ENCODE peak calls at places on chromosomes 5 and 9, in four cellular contexts. Y is AG04449, A is gastrocnemius medialis, X is left ventricle myocardium inferior. I is an unnamed sample.

GRCh38 chr5:122703214-122703613 is 71.7 kb upstream of the SNX2 start:
- DNase-seq in Y (no peak), A (no peak), X (no peak), I (no peak)

GRCh38 chr5:67989457-67989856 is 226.1 kb upstream of the PIK3R1 start:
- DNase-seq in Y (no peak), A (peak; percentile 47), X (no peak), I (no peak)

GRCh38 chr5:64161420-64161819 is 4.2 kb upstream of the RNF180 start:
- DNase-seq in Y (no peak), A (no peak), X (no peak), I (no peak)

GRCh38 chr9:92763721-92764380 is 782 bp downstream of the BICD2 start:
- DNase-seq in Y (no peak), A (no peak), X (peak; percentile 42), I (no peak)

GRCh38 chr9:99253772-99254431 is 31.8 kb downstream of the SEC61B start:
- DNase-seq in Y (no peak), A (peak; percentile 60), X (no peak), I (no peak)

GRCh38 chr5:75042511-75042910 is 9.8 kb downstream of the GCNT4 start:
- DNase-seq in Y (no peak), A (no peak), X (no peak), I (no peak)

GRCh38 chr5:168360521-168361285 is 69.3 kb downstream of the WWC1 start:
- DNase-seq in Y (no peak), A (no peak), X (no peak), I (no peak)

GRCh38 chr5:9198399-9198798 is 347.5 kb downstream of the SEMA5A start:
- DNase-seq in Y (no peak), A (no peak), X (no peak), I (no peak)

GRCh38 chr9:108786756-108787663 is 68.8 kb downstream of the ACTL7B start:
- DNase-seq in Y (peak; percentile 14), A (no peak), X (no peak), I (no peak)

GRCh38 chr9:135701067-135701967 is 668 bp upstream of the KCNT1 start:
- DNase-seq in Y (no peak), A (no peak), X (no peak), I (no peak)

GRCh38 chr5:14190194-14191164 is 47.3 kb downstream of the TRIO start:
- DNase-seq in Y (peak; percentile 97), A (peak; percentile 64), X (no peak), I (peak; percentile 89)

GRCh38 chr5:14187157-14187556 is 44.0 kb downstream of the TRIO start:
- DNase-seq in Y (no peak), A (no peak), X (no peak), I (no peak)

GRCh38 chr5:14187660-14188059 is 44.5 kb downstream of the TRIO start:
- DNase-seq in Y (no peak), A (no peak), X (no peak), I (no peak)

GRCh38 chr5:14189680-14190079 is 46.5 kb downstream of the TRIO start:
- DNase-seq in Y (no peak), A (no peak), X (no peak), I (no peak)

DNA sequence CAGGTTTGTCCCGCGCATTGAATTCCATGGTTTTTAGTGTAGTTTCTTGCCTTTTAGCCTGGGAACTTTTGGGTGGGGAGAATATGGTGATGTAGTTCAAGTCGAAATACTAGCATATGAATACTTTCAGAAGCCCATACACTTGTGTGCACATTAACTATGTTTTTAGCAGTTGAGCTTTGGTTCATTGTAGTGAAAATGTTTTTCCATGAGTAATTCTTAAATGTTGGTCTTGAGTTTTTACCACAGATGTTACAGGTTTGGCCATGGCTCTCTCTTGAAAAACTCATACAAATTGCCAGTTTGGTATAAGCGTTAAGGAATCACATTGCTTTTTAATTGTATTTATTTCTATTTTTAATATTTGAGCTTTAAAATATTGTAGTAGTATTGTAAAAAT is 45.6 kb downstream of the TRIO start:
- DNase-seq in Y (no peak), A (no peak), X (no peak), I (no peak)
- H3K4me3 ChIP-seq in Y (no peak overlapping the region), A (no peak overlapping the region), X (no peak overlapping the region), I (no peak overlapping the region)

GRCh38 chr5:174523311-174524159 is 200.8 kb upstream of the MSX2 start:
- DNase-seq in Y (no peak), A (no peak), X (no peak), I (no peak)
- TF ChIP-seq CTCF in Y (no peak), A (no peak), X (no peak), I (peak; percentile 26)

GRCh38 chr5:59757442-59757841 is 136.1 kb downstream of the PDE4D start:
- DNase-seq in Y (no peak), A (no peak), X (no peak), I (no peak)

GRCh38 chr5:59758566-59758965 is 135.0 kb downstream of the PDE4D start:
- DNase-seq in Y (no peak), A (no peak), X (no peak), I (no peak)

GRCh38 chr5:59763545-59763944 is 130.0 kb downstream of the PDE4D start:
- DNase-seq in Y (no peak), A (no peak), X (no peak), I (no peak)

GRCh38 chr5:59759600-59760357 is 133.7 kb downstream of the PDE4D start:
- DNase-seq in Y (no peak), A (no peak), X (no peak), I (no peak)

DNA sequence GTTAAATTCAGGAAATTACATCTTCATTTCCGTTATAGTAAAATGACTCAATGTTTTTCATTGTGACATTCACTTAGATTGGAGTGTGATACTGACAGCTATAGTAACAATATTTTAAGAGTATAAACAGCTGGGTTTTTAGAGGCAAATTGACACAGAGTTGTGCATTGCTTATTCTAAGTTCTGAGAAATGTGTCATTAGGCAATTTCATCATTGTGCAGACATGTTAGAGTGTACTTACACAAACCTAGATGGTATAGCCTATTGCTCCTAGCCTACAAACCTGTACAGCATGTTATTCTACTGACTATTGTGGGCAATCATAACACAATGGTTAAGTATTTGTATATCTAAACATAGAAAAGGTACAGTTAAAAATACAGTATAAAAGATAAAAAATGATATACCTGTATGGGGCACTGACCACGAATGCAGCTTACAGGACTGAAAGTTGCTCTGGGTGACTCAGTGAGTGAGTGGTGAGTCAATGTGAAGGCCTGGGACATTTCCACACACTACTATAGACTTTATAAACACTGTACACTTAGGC is 132.7 kb downstream of the PDE4D start:
- DNase-seq in Y (no peak), A (no peak), X (no peak), I (no peak)
- H3K4me3 ChIP-seq in Y (no peak overlapping the region), A (no peak overlapping the region), X (no peak overlapping the region), I (no peak overlapping the region)

GRCh38 chr5:61303348-61303747 is 28.7 kb upstream of the ZSWIM6 start:
- DNase-seq in Y (no peak), A (no peak), X (no peak), I (no peak)

GRCh38 chr5:61299254-61299653 is 32.8 kb upstream of the ZSWIM6 start:
- DNase-seq in Y (no peak), A (no peak), X (no peak), I (no peak)

GRCh38 chr5:61298580-61298979 is 33.5 kb upstream of the ZSWIM6 start:
- DNase-seq in Y (no peak), A (no peak), X (no peak), I (no peak)

GRCh38 chr5:61301820-61302563 is 30.1 kb upstream of the ZSWIM6 start:
- DNase-seq in Y (peak; percentile 98), A (peak; percentile 82), X (peak; percentile 35), I (peak; percentile 96)

DNA sequence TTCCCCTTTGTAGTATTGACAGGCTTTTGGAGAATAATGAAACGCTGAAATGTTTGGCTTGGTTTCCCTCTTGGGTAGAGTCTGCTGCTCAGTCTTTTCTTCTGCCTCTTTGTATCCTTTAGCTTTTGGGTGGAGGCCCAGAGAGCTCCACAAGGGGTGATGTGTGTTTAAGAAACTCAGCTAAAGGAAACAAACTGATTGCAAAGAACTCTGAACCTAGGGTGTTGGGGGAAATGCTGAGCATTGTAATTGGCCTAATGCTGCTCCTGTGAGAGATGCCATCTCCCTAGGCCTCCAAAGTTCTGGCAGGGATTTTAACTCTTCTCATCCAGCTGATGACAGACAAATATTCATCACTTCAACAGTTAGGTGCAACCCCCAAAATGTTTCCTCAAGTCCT is 30.7 kb upstream of the ZSWIM6 start:
- DNase-seq in Y (peak; percentile 47), A (no peak), X (no peak), I (peak; percentile 39)
- TF ChIP-seq CTCF in Y (no peak), A (no peak), X (no peak), I (no peak)

DNA sequence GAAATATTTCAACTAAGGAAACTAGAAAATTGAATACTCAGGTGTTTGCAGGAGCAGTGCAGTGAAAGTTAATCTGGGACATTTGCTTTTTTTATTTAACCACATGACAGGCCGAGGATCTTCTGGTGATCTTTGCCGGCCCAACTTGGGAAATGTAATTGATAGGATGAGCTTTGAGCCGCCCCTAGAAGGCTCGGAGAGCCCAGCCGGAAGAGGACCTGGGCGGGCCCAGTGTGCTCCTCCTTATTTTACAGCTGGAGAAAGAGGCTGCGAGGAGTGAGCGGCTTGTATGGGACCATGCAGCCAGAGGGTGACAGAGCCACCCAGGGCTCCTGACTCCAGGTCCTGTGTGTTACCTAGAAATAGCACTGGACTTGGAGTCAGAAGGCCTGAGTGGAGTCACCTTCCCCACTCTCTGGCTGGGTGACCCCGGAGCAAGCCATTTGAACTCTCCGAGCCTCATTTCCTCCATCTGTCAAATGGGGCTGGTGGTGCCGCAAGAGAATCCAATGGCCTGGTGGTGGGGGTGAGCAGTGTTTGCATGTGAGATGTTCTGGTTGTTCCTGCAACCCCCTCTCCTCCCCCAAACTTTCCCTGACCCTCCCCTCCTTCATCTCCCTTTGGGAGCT is 2.5 kb downstream of the PPARGC1B start:
- DNase-seq in Y (no peak), A (peak; percentile 93), X (peak; percentile 58), I (no peak)
- H3K4me3 ChIP-seq in Y (no peak overlapping the region), A (peak overlapping the region; percentile 97), X (peak overlapping the region; percentile 92), I (peak overlapping the region; percentile 86)

DNA sequence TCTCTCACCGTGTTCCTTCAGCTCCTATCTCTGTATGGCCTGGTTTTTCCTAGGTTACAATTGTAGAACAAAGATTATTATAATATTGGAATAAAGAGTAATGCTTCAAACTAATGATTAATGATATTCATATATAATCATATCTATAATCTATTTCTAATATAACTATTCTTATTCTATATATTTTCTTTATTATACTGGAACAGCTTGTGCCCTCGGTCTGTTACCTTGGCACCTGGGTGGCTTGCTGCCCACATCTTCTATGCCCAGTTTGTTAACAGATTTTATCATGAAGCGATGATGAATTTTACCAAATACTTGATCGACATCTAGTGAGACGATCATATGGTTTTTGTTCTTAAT is 363.6 kb upstream of the TYRP1 start:
- DNase-seq in Y (no peak), A (no peak), X (no peak), I (no peak)
- TF ChIP-seq CTCF in Y (no peak), A (no peak), X (no peak), I (no peak)

GRCh38 chr5:10457682-10458574 is 16.2 kb downstream of the ROPN1L start:
- DNase-seq in Y (no peak), A (no peak), X (peak; percentile 34), I (no peak)
- H3K4me3 ChIP-seq in Y (no peak overlapping the region), A (no peak overlapping the region), X (peak overlapping the region; percentile 14), I (no peak overlapping the region)

GRCh38 chr9:37800631-37801286 is at the start of gene DCAF10:
- DNase-seq in Y (no peak), A (peak; percentile 80), X (peak; percentile 88), I (no peak)
- TF ChIP-seq CTCF in Y (peak; percentile 22), A (no peak), X (no peak), I (no peak)

GRCh38 chr9:128917151-128917849 is 3.5 kb upstream of the PHYHD1 start:
- DNase-seq in Y (no peak), A (peak; percentile 81), X (peak; percentile 82), I (no peak)
- H3K4me3 ChIP-seq in Y (no peak overlapping the region), A (peak overlapping the region; percentile 23), X (peak overlapping the region; percentile 29), I (no peak overlapping the region)

GRCh38 chr5:153476767-153477166 is 13.7 kb upstream of the GRIA1 start:
- DNase-seq in Y (peak; percentile 54), A (no peak), X (no peak), I (peak; percentile 88)
- TF ChIP-seq CTCF in Y (peak; percentile 17), A (no peak), X (no peak), I (peak; percentile 27)